ENCODE peak calls at places on chromosomes 11 and 22, in six cellular contexts. A, X, J, P, Y and G are unnamed samples.

GRCh38 chr11:44223261-44223660 is 86.7 kb downstream of the ALX4 start:
- DNase-seq in A (peak), X (no peak), J (no peak), P (no peak), Y (no peak), G (no peak)

GRCh38 chr11:9738700-9739099 is 74.8 kb downstream of the SWAP70 start:
- DNase-seq in A (no peak), X (no peak), J (no peak), P (no peak), Y (no peak), G (no peak)

GRCh38 chr22:27989758-27990450 is 70.8 kb upstream of the PITPNB start:
- DNase-seq in A (no peak), X (no peak), J (no peak), P (no peak), Y (no peak), G (no peak)

GRCh38 chr11:2550606-2550970 is 105.8 kb downstream of the KCNQ1 start:
- DNase-seq in A (no peak), X (no peak), J (no peak), P (no peak), Y (no peak), G (no peak)

GRCh38 chr11:55726715-55727324 is 46.4 kb upstream of the OR5D13 start:
- DNase-seq in A (no peak), X (peak), J (no peak), P (no peak), Y (no peak), G (no peak)

GRCh38 chr11:1749020-1749758 is 1.2 kb downstream of the IFITM10 start:
- DNase-seq in A (peak), X (no peak), J (peak), P (no peak), Y (no peak), G (no peak)

GRCh38 chr22:40196628-40197027 is 18.9 kb downstream of the TNRC6B start:
- DNase-seq in A (peak), X (peak), J (no peak), P (no peak), Y (no peak), G (no peak)

GRCh38 chr11:20154381-20154780 is 5.9 kb downstream of the DBX1 start:
- DNase-seq in A (peak), X (no peak), J (no peak), P (no peak), Y (no peak), G (no peak)

GRCh38 chr11:44992774-44993173 is 42.1 kb upstream of the TP53I11 start:
- DNase-seq in A (no peak), X (no peak), J (no peak), P (no peak), Y (no peak), G (no peak)

GRCh38 chr11:59559886-59560285 is 48.5 kb downstream of the OR4D9 start:
- DNase-seq in A (no peak), X (no peak), J (no peak), P (no peak), Y (no peak), G (no peak)

GRCh38 chr22:30400159-30400558 is 3.3 kb downstream of the SEC14L2 start:
- DNase-seq in A (no peak), X (no peak), J (no peak), P (no peak), Y (no peak), G (no peak)

GRCh38 chr11:31817621-31818493 is 6.7 kb upstream of the PAX6 start:
- DNase-seq in A (no peak), X (no peak), J (no peak), P (no peak), Y (no peak), G (no peak)

GRCh38 chr22:19086944-19087343 is 35.3 kb downstream of the DGCR2 start:
- DNase-seq in A (peak), X (peak), J (no peak), P (no peak), Y (no peak), G (no peak)

GRCh38 chr11:120013325-120014250 is 124.3 kb downstream of the TRIM29 start:
- DNase-seq in A (peak), X (peak), J (peak), P (no peak), Y (no peak), G (no peak)

GRCh38 chr22:46593211-46593676 is 26.9 kb upstream of the GRAMD4 start:
- DNase-seq in A (no peak), X (no peak), J (no peak), P (no peak), Y (no peak), G (no peak)

GRCh38 chr11:100929377-100929776 is 200.2 kb downstream of the PGR start:
- DNase-seq in A (peak), X (peak), J (no peak), P (no peak), Y (no peak), G (no peak)

GRCh38 chr11:93487032-93487483 is 56.1 kb downstream of the SMCO4 start:
- DNase-seq in A (no peak), X (no peak), J (no peak), P (no peak), Y (no peak), G (no peak)

GRCh38 chr11:2445107-2445947 is 519 bp downstream of the KCNQ1 start:
- DNase-seq in A (no peak), X (no peak), J (no peak), P (no peak), Y (no peak), G (no peak)

GRCh38 chr11:8806974-8807373 is 104.0 kb upstream of the AKIP1 start:
- DNase-seq in A (no peak), X (no peak), J (no peak), P (no peak), Y (no peak), G (no peak)

GRCh38 chr22:26535499-26535898 is 23.2 kb upstream of the TFIP11 start:
- DNase-seq in A (no peak), X (no peak), J (no peak), P (no peak), Y (no peak), G (no peak)

GRCh38 chr11:119533462-119533861 is 110.5 kb upstream of the THY1 start:
- DNase-seq in A (no peak), X (no peak), J (no peak), P (no peak), Y (no peak), G (no peak)

GRCh38 chr22:39090426-39091064 is 6.5 kb upstream of the APOBEC3H start:
- DNase-seq in A (peak), X (peak), J (no peak), P (peak), Y (peak), G (no peak)

GRCh38 chr22:50276143-50276542 is 6.0 kb upstream of the MAPK11 start:
- DNase-seq in A (peak), X (no peak), J (peak), P (no peak), Y (peak), G (no peak)

GRCh38 chr22:32617883-32618282 is 143.3 kb downstream of the FBXO7 start:
- DNase-seq in A (no peak), X (no peak), J (no peak), P (no peak), Y (no peak), G (no peak)

GRCh38 chr11:85756401-85757200 is 54.3 kb downstream of the SYTL2 start:
- DNase-seq in A (no peak), X (peak), J (no peak), P (no peak), Y (peak), G (no peak)

GRCh38 chr22:27318516-27318915 is 483.0 kb downstream of the MN1 start:
- DNase-seq in A (peak), X (no peak), J (no peak), P (no peak), Y (no peak), G (no peak)

GRCh38 chr11:57940044-57940781 is 83.5 kb upstream of the OR9Q1 start:
- DNase-seq in A (peak), X (no peak), J (no peak), P (no peak), Y (no peak), G (no peak)

GRCh38 chr22:39997939-39998726 is 3.4 kb downstream of the FAM83F start:
- DNase-seq in A (no peak), X (no peak), J (no peak), P (no peak), Y (no peak), G (no peak)

GRCh38 chr22:17832665-17833064 is 58.4 kb upstream of the BID start:
- DNase-seq in A (no peak), X (no peak), J (no peak), P (no peak), Y (no peak), G (no peak)

GRCh38 chr11:117723625-117724024 is 73.4 kb downstream of the DSCAML1 start:
- DNase-seq in A (no peak), X (no peak), J (no peak), P (no peak), Y (no peak), G (no peak)

GRCh38 chr11:46353706-46354105 is 6.4 kb downstream of the DGKZ start:
- DNase-seq in A (peak), X (no peak), J (no peak), P (peak), Y (no peak), G (no peak)

GRCh38 chr11:77656362-77656761 is 18.8 kb upstream of the CLNS1A start:
- DNase-seq in A (no peak), X (no peak), J (no peak), P (no peak), Y (no peak), G (no peak)

GRCh38 chr11:18676803-18677202 is 21.8 kb upstream of the TMEM86A start:
- DNase-seq in A (no peak), X (no peak), J (no peak), P (no peak), Y (no peak), G (no peak)

GRCh38 chr11:1230121-1230455 is 7.2 kb downstream of the MUC5B start:
- DNase-seq in A (no peak), X (no peak), J (no peak), P (no peak), Y (no peak), G (no peak)

GRCh38 chr11:78397398-78397797 is 20.2 kb downstream of the GAB2 start:
- DNase-seq in A (no peak), X (no peak), J (no peak), P (no peak), Y (no peak), G (no peak)